ENCODE peak calls at places on chromosomes 5 and 9, in four cellular contexts. S is CD8-positive, alpha-beta T cell; X is left lung; D is AG04450. W is an unnamed sample. For H3K27me3, the result is how much of the 10 kb centered on the place peaks cover.

GRCh38 chr9:109640232-109641078 is 139.5 kb upstream of the PALM2AKAP2 start:
- DNase-seq in S (no peak), X (peak), D (no peak), W (no peak)

GRCh38 chr5:124957063-124957462 is 210.6 kb upstream of the ZNF608 start:
- DNase-seq in S (no peak), X (no peak), D (no peak), W (no peak)

GRCh38 chr9:4366649-4367330 is 66.9 kb upstream of the GLIS3 start:
- DNase-seq in S (peak), X (no peak), D (peak), W (no peak)

GRCh38 chr5:84274585-84275468 is 109.9 kb downstream of the EDIL3 start:
- DNase-seq in S (no peak), X (no peak), D (no peak), W (no peak)

GRCh38 chr9:93589688-93590087 is 13.3 kb downstream of the PHF2 start:
- DNase-seq in S (peak), X (peak), D (no peak), W (no peak)

GRCh38 chr5:150503977-150504620 is 3.8 kb upstream of the NDST1 start:
- DNase-seq in S (no peak), X (peak), D (no peak), W (no peak)

GRCh38 chr5:153425914-153426313 is 64.6 kb upstream of the GRIA1 start:
- DNase-seq in S (no peak), X (no peak), D (no peak), W (no peak)

GRCh38 chr5:3310551-3311340 is 284.9 kb upstream of the IRX1 start:
- DNase-seq in S (no peak), X (no peak), D (no peak), W (no peak)

GRCh38 chr5:108382784-108383358 is 973 bp upstream of the FBXL17 start:
- DNase-seq in S (no peak), X (no peak), D (no peak), W (no peak)

GRCh38 chr5:100479079-100479688 is 56.0 kb upstream of the FAM174A start:
- DNase-seq in S (no peak), X (no peak), D (no peak), W (no peak)

GRCh38 chr9:79384506-79384905 is 187.3 kb upstream of the TLE4 start:
- DNase-seq in S (no peak), X (no peak), D (no peak), W (no peak)

GRCh38 chr5:1736889-1737711 is 62.5 kb downstream of the MRPL36 start:
- DNase-seq in S (peak), X (no peak), D (no peak), W (no peak)

GRCh38 chr5:1734908-1735289 is 64.7 kb downstream of the MRPL36 start:
- DNase-seq in S (peak), X (no peak), D (no peak), W (no peak)

GRCh38 chr5:1736065-1736464 is 63.6 kb downstream of the MRPL36 start:
- DNase-seq in S (no peak), X (no peak), D (no peak), W (no peak)

GRCh38 chr5:1734271-1734907 is 65.2 kb downstream of the MRPL36 start:
- DNase-seq in S (peak), X (no peak), D (no peak), W (no peak)

GRCh38 chr5:1735320-1735970 is 64.2 kb downstream of the MRPL36 start:
- DNase-seq in S (peak), X (no peak), D (no peak), W (no peak)
- H3K27me3 ChIP-seq in S (under half), X (under half), D (under half), W (under half)

GRCh38 chr9:133692364-133692985 is 45.7 kb downstream of the SARDH start:
- DNase-seq in S (no peak), X (no peak), D (no peak), W (no peak)

GRCh38 chr9:133690111-133690561 is 48.0 kb downstream of the SARDH start:
- DNase-seq in S (no peak), X (peak), D (no peak), W (no peak)

GRCh38 chr9:133693116-133693515 is 45.0 kb downstream of the SARDH start:
- DNase-seq in S (no peak), X (no peak), D (no peak), W (no peak)

GRCh38 chr9:133691191-133691590 is 47.0 kb downstream of the SARDH start:
- DNase-seq in S (no peak), X (no peak), D (no peak), W (no peak)

DNA sequence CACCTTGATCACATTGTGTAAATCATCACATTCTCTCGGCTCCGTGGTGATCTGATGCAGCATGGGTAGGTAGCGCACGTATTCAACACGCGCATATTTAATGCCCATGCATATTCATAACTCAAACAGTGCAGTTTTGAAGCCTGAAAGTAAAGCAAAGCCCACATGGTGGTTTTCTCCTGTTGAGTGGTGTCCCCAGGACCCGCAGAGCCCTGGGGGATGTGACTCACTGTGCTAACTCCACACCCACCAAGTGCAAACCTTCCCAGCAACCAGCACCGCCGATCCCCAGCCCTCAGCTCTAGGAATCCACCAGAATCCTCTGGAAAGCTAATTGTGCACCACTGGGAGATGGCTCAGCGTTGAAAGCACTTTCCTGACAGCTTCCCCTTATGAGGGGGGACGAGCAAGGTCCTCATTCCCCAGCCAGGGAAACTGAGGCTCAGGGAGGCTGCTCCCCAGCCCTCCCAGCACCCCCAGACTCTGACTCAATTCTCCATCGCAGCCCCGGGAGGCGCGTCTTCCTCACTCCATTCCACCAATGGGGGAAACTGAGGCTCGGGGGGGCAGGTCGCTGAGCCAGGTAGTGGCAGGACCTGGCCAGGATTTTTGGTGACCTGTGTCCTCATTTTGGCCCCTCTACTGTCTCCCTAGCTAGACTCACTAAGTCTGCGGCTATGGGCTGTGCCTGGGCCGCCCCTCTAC is 46.3 kb downstream of the SARDH start:
- DNase-seq in S (no peak), X (no peak), D (no peak), W (no peak)
- H3K27me3 ChIP-seq in S (under half), X (under half), D (under half), W (under half)

GRCh38 chr9:14433841-14434511 is 120.0 kb upstream of the NFIB start:
- DNase-seq in S (no peak), X (no peak), D (peak), W (no peak)
- H3K27me3 ChIP-seq in S (under half), X (under half), D (under half), W (under half)

DNA sequence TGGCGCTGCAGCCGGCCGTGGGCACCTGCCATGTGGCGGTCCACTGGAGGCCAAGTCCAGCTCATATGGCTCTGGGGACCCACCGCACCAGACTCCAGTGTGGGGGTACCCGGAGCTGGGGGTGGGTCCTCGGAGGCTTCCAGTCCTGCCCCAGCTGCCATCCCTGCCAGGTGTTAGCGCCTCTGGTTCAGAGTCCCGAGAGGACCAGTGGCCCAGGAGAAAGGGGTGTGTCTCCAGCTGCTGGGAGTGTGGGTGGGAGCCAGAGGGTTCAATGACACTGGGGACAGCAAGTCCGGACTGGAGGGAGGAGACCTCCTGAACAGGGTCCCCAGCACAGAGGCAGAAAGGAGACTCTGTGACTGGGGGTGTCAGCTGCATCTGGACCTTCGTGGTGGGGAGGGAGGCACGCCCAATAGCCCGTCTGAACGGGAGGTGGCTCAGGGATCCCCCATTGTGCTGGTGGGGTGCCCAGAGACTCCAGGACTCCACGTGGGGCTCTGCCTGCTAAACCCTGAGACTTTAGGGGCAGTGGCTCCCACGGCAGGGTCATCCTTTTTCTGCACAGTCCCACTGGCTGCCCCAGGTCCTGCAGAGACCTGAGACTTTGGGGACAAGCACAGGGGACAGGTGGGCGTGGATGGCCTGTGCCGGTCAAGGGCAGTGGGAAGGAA is 2.4 kb upstream of the AHRR start:
- DNase-seq in S (no peak), X (no peak), D (no peak), W (no peak)
- H3K27me3 ChIP-seq in S (under half), X (half or more), D (under half), W (under half)

GRCh38 chr9:116152941-116153764 is 438 bp upstream of the PAPPA start:
- DNase-seq in S (no peak), X (no peak), D (peak), W (no peak)
- H3K27me3 ChIP-seq in S (under half), X (under half), D (under half), W (half or more)

GRCh38 chr5:123092696-123093095 is 3.7 kb downstream of the PRDM6 start:
- DNase-seq in S (no peak), X (no peak), D (no peak), W (no peak)
- H3K27me3 ChIP-seq in S (under half), X (half or more), D (under half), W (half or more)

DNA sequence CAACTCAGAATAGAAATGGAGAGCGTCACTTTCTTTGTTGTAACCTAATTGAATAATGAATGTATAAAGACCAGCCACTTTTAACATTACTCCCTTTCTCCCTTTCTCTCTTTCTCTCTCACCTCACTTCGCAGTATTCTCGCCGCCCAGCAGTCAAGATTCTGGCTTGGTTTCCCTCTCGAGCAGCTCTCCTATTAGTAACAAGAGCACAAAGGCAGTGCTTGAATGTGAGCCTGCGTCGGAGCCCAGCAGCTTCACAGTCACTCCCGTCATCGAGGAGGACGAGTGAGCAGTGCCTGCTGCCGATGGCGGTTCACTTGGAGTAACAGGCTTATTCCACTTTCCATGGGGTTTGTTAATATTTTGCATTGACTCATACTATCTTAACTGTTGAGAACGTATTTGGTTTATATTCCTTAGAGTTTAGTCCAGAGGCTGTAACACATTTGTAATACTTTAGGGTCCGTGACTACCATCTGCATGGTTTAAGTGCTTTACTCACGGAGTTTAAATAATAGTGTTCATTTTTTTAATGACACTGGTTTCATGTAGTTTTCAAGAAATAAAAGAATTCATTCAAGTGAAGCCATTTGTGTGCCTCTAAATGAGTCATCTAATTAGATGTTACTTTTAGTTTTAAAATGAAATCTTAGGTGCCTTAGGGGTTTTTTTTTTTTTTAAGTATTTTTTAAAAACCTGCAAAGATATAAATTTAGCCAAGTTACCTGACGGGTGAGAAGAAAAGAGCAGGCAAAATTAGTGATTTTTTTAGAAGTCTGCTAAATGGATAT is 8.4 kb upstream of the DMRT3 start:
- DNase-seq in S (no peak), X (no peak), D (no peak), W (no peak)
- H3K27me3 ChIP-seq in S (under half), X (half or more), D (half or more), W (under half)

GRCh38 chr5:141427783-141428426 is 2.4 kb upstream of the PCDHGA12 start:
- DNase-seq in S (no peak), X (no peak), D (no peak), W (no peak)

GRCh38 chr5:141421489-141421855 is 621 bp downstream of the PCDHGA11 start:
- DNase-seq in S (no peak), X (no peak), D (no peak), W (no peak)

GRCh38 chr5:141419074-141419880 is 1.6 kb upstream of the PCDHGA11 start:
- DNase-seq in S (no peak), X (no peak), D (no peak), W (no peak)

GRCh38 chr5:141420855-141421488 is at the start of gene PCDHGA11:
- DNase-seq in S (no peak), X (no peak), D (no peak), W (no peak)

DNA sequence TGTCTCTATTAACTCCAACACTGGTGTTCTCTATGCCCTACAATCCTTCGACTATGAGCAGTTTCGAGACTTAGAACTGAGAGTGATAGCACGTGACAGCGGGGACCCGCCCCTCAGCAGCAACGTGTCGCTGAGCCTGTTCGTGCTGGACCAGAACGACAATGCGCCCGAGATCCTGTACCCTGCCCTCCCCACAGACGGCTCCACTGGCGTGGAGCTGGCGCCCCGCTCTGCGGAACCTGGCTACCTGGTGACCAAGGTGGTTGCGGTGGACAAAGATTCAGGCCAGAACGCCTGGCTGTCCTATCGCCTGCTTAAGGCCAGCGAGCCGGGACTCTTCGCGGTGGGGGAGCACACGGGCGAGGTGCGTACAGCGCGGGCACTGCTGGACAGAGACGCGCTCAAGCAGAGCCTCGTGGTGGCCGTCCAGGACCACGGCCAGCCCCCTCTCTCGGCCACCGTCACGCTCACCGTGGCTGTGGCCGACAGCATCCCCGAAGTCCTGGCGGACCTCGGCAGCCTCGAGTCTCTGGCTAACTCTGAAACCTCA is 2.0 kb downstream of the PCDHGA11 start:
- DNase-seq in S (no peak), X (no peak), D (no peak), W (no peak)
- H3K27me3 ChIP-seq in S (under half), X (half or more), D (under half), W (under half)